ENCODE peak calls at places on chromosomes 6 and 20, in four cellular contexts. One of them, this sample, is unnamed.

GRCh38 chr20:5652626-5653573 is 97.3 kb upstream of the SHLD1 start:
- DNase-seq in ELR: peak
- DNase-seq in heart right ventricle: no peak
- DNase-seq in IMR-90: peak
- DNase-seq in this sample: peak

GRCh38 chr6:39540454-39540853 is 184.8 kb downstream of the KIF6 start:
- DNase-seq in IMR-90: no peak
- DNase-seq in ELR: no peak
- DNase-seq in heart right ventricle: no peak
- DNase-seq in this sample: no peak

GRCh38 chr20:46434597-46434996 is 28.2 kb upstream of the ELMO2 start:
- DNase-seq in ELR: no peak
- DNase-seq in IMR-90: no peak
- DNase-seq in heart right ventricle: no peak
- DNase-seq in this sample: no peak

GRCh38 chr20:36061754-36062153 is 92.8 kb upstream of the EPB41L1 start:
- DNase-seq in heart right ventricle: peak
- DNase-seq in ELR: no peak
- DNase-seq in IMR-90: no peak
- DNase-seq in this sample: no peak

GRCh38 chr6:148750826-148751225 is 4.0 kb downstream of the UST start:
- DNase-seq in heart right ventricle: no peak
- DNase-seq in IMR-90: peak
- DNase-seq in ELR: no peak
- DNase-seq in this sample: no peak

GRCh38 chr6:163878656-163879055 is 464.1 kb downstream of the QKI start:
- DNase-seq in heart right ventricle: no peak
- DNase-seq in ELR: no peak
- DNase-seq in IMR-90: no peak
- DNase-seq in this sample: no peak

GRCh38 chr6:75882734-75883133 is 133.7 kb downstream of the MYO6 start:
- DNase-seq in ELR: peak
- DNase-seq in heart right ventricle: no peak
- DNase-seq in IMR-90: peak
- DNase-seq in this sample: peak

GRCh38 chr20:1876975-1877603 is 18.1 kb upstream of the SIRPA start:
- DNase-seq in ELR: peak
- DNase-seq in heart right ventricle: no peak
- DNase-seq in IMR-90: peak
- DNase-seq in this sample: no peak

GRCh38 chr6:83431545-83432165 is 804 bp upstream of the ME1 start:
- DNase-seq in heart right ventricle: no peak
- DNase-seq in ELR: no peak
- DNase-seq in IMR-90: no peak
- DNase-seq in this sample: no peak

GRCh38 chr20:49657118-49657901 is 56.4 kb downstream of the B4GALT5 start:
- DNase-seq in IMR-90: peak
- DNase-seq in heart right ventricle: no peak
- DNase-seq in ELR: no peak
- DNase-seq in this sample: no peak

GRCh38 chr20:40942015-40942414 is 86.6 kb upstream of the TOP1 start:
- DNase-seq in IMR-90: no peak
- DNase-seq in ELR: no peak
- DNase-seq in heart right ventricle: no peak
- DNase-seq in this sample: no peak

GRCh38 chr6:84447651-84448050 is 220.2 kb upstream of the CEP162 start:
- DNase-seq in heart right ventricle: no peak
- DNase-seq in IMR-90: no peak
- DNase-seq in ELR: no peak
- DNase-seq in this sample: no peak

GRCh38 chr6:121000381-121000780 is 333.9 kb downstream of the TBC1D32 start:
- DNase-seq in heart right ventricle: no peak
- DNase-seq in ELR: no peak
- DNase-seq in IMR-90: no peak
- DNase-seq in this sample: no peak

GRCh38 chr6:80528115-80528514 is 421.6 kb downstream of the BCKDHB start:
- DNase-seq in heart right ventricle: no peak
- DNase-seq in ELR: no peak
- DNase-seq in IMR-90: peak
- DNase-seq in this sample: no peak

GRCh38 chr20:22456109-22456508 is 128.3 kb downstream of the FOXA2 start:
- DNase-seq in ELR: no peak
- DNase-seq in IMR-90: no peak
- DNase-seq in heart right ventricle: no peak
- DNase-seq in this sample: no peak

GRCh38 chr6:10598084-10598960 is 77.2 kb downstream of the GCNT2 start:
- DNase-seq in heart right ventricle: no peak
- DNase-seq in ELR: no peak
- DNase-seq in IMR-90: no peak
- DNase-seq in this sample: no peak

This sample was measured in LHCN-M2.